ENCODE peak calls at places on chromosomes 4 and X, in nine cellular contexts. One of them, this sample, is unnamed.

GRCh38 chr4:1669850-1670249 is 14.3 kb downstream of the FAM53A start:
- DNase-seq in astrocyte of the spinal cord: no peak
- DNase-seq in stimulated activated CD8-positive, alpha-beta memory T cell treated with anti-CD3 and anti-CD28 coated beads, Interleukin-15, amount 100 ng/mL, for 24 hours: no peak
- DNase-seq in nephron progenitor cell: no peak
- DNase-seq in tibial artery: no peak
- DNase-seq in activated T-helper 1 cell treated with anti-CD3 and anti-CD28 coated beads, Interleukin-2, amount 50 U/mL, for 16 hours: no peak
- DNase-seq in breast epithelium: no peak
- DNase-seq in stimulated activated CD4-positive, alpha-beta T cell treated with anti-CD3 and anti-CD28 coated beads, Interleukin-15, amount 100 ng/mL, for 48 hours: no peak
- DNase-seq in NCI-H146: no peak
- DNase-seq in this sample: no peak

GRCh38 chr4:56637791-56638190 is 43.3 kb downstream of the HOPX start:
- DNase-seq in stimulated activated CD8-positive, alpha-beta memory T cell treated with anti-CD3 and anti-CD28 coated beads, Interleukin-15, amount 100 ng/mL, for 24 hours: no peak
- DNase-seq in NCI-H146: no peak
- DNase-seq in nephron progenitor cell: no peak
- DNase-seq in activated T-helper 1 cell treated with anti-CD3 and anti-CD28 coated beads, Interleukin-2, amount 50 U/mL, for 16 hours: no peak
- DNase-seq in astrocyte of the spinal cord: no peak
- DNase-seq in breast epithelium: no peak
- DNase-seq in stimulated activated CD4-positive, alpha-beta T cell treated with anti-CD3 and anti-CD28 coated beads, Interleukin-15, amount 100 ng/mL, for 48 hours: no peak
- DNase-seq in tibial artery: no peak
- DNase-seq in this sample: no peak

GRCh38 chrX:47697171-47697570 is 38.2 kb upstream of the UXT start:
- DNase-seq in activated T-helper 1 cell treated with anti-CD3 and anti-CD28 coated beads, Interleukin-2, amount 50 U/mL, for 16 hours: no peak
- DNase-seq in stimulated activated CD4-positive, alpha-beta T cell treated with anti-CD3 and anti-CD28 coated beads, Interleukin-15, amount 100 ng/mL, for 48 hours: no peak
- DNase-seq in NCI-H146: no peak
- DNase-seq in tibial artery: no peak
- DNase-seq in stimulated activated CD8-positive, alpha-beta memory T cell treated with anti-CD3 and anti-CD28 coated beads, Interleukin-15, amount 100 ng/mL, for 24 hours: no peak
- DNase-seq in breast epithelium: no peak
- DNase-seq in astrocyte of the spinal cord: no peak
- DNase-seq in nephron progenitor cell: no peak
- DNase-seq in this sample: no peak

GRCh38 chrX:13750204-13750603 is 15.7 kb downstream of the OFD1 start:
- DNase-seq in stimulated activated CD8-positive, alpha-beta memory T cell treated with anti-CD3 and anti-CD28 coated beads, Interleukin-15, amount 100 ng/mL, for 24 hours: no peak
- DNase-seq in nephron progenitor cell: no peak
- DNase-seq in NCI-H146: peak; percentile 36
- DNase-seq in tibial artery: no peak
- DNase-seq in activated T-helper 1 cell treated with anti-CD3 and anti-CD28 coated beads, Interleukin-2, amount 50 U/mL, for 16 hours: no peak
- DNase-seq in breast epithelium: no peak
- DNase-seq in astrocyte of the spinal cord: peak; percentile 51
- DNase-seq in stimulated activated CD4-positive, alpha-beta T cell treated with anti-CD3 and anti-CD28 coated beads, Interleukin-15, amount 100 ng/mL, for 48 hours: no peak
- DNase-seq in this sample: no peak

GRCh38 chr4:55358668-55359067 is 12.6 kb downstream of the SRD5A3 start:
- DNase-seq in activated T-helper 1 cell treated with anti-CD3 and anti-CD28 coated beads, Interleukin-2, amount 50 U/mL, for 16 hours: no peak
- DNase-seq in tibial artery: no peak
- DNase-seq in breast epithelium: no peak
- DNase-seq in nephron progenitor cell: no peak
- DNase-seq in stimulated activated CD8-positive, alpha-beta memory T cell treated with anti-CD3 and anti-CD28 coated beads, Interleukin-15, amount 100 ng/mL, for 24 hours: no peak
- DNase-seq in stimulated activated CD4-positive, alpha-beta T cell treated with anti-CD3 and anti-CD28 coated beads, Interleukin-15, amount 100 ng/mL, for 48 hours: no peak
- DNase-seq in astrocyte of the spinal cord: peak; percentile 67
- DNase-seq in NCI-H146: no peak
- DNase-seq in this sample: no peak

GRCh38 chrX:357693-358471 is 28.8 kb downstream of the PPP2R3B start:
- DNase-seq in nephron progenitor cell: no peak
- DNase-seq in NCI-H146: peak; percentile 70
- DNase-seq in tibial artery: peak; percentile 48
- DNase-seq in stimulated activated CD8-positive, alpha-beta memory T cell treated with anti-CD3 and anti-CD28 coated beads, Interleukin-15, amount 100 ng/mL, for 24 hours: no peak
- DNase-seq in astrocyte of the spinal cord: peak; percentile 29
- DNase-seq in activated T-helper 1 cell treated with anti-CD3 and anti-CD28 coated beads, Interleukin-2, amount 50 U/mL, for 16 hours: no peak
- DNase-seq in breast epithelium: no peak
- DNase-seq in stimulated activated CD4-positive, alpha-beta T cell treated with anti-CD3 and anti-CD28 coated beads, Interleukin-15, amount 100 ng/mL, for 48 hours: no peak
- DNase-seq in this sample: no peak

GRCh38 chr4:186707574-186707973 is 16.1 kb downstream of the FAT1 start:
- DNase-seq in NCI-H146: no peak
- DNase-seq in astrocyte of the spinal cord: no peak
- DNase-seq in stimulated activated CD8-positive, alpha-beta memory T cell treated with anti-CD3 and anti-CD28 coated beads, Interleukin-15, amount 100 ng/mL, for 24 hours: no peak
- DNase-seq in stimulated activated CD4-positive, alpha-beta T cell treated with anti-CD3 and anti-CD28 coated beads, Interleukin-15, amount 100 ng/mL, for 48 hours: no peak
- DNase-seq in activated T-helper 1 cell treated with anti-CD3 and anti-CD28 coated beads, Interleukin-2, amount 50 U/mL, for 16 hours: no peak
- DNase-seq in nephron progenitor cell: no peak
- DNase-seq in tibial artery: no peak
- DNase-seq in breast epithelium: no peak
- DNase-seq in this sample: no peak

GRCh38 chr4:185211035-185211434 is 1.6 kb downstream of the SNX25 start:
- DNase-seq in stimulated activated CD8-positive, alpha-beta memory T cell treated with anti-CD3 and anti-CD28 coated beads, Interleukin-15, amount 100 ng/mL, for 24 hours: no peak
- DNase-seq in tibial artery: no peak
- DNase-seq in activated T-helper 1 cell treated with anti-CD3 and anti-CD28 coated beads, Interleukin-2, amount 50 U/mL, for 16 hours: no peak
- DNase-seq in NCI-H146: no peak
- DNase-seq in astrocyte of the spinal cord: peak; percentile 38
- DNase-seq in nephron progenitor cell: no peak
- DNase-seq in breast epithelium: no peak
- DNase-seq in stimulated activated CD4-positive, alpha-beta T cell treated with anti-CD3 and anti-CD28 coated beads, Interleukin-15, amount 100 ng/mL, for 48 hours: no peak
- DNase-seq in this sample: no peak

GRCh38 chr4:48490680-48491513 is 845 bp downstream of the ZAR1 start:
- DNase-seq in stimulated activated CD4-positive, alpha-beta T cell treated with anti-CD3 and anti-CD28 coated beads, Interleukin-15, amount 100 ng/mL, for 48 hours: no peak
- DNase-seq in stimulated activated CD8-positive, alpha-beta memory T cell treated with anti-CD3 and anti-CD28 coated beads, Interleukin-15, amount 100 ng/mL, for 24 hours: no peak
- DNase-seq in breast epithelium: no peak
- DNase-seq in tibial artery: no peak
- DNase-seq in activated T-helper 1 cell treated with anti-CD3 and anti-CD28 coated beads, Interleukin-2, amount 50 U/mL, for 16 hours: no peak
- DNase-seq in NCI-H146: no peak
- DNase-seq in astrocyte of the spinal cord: no peak
- DNase-seq in nephron progenitor cell: peak; percentile 20
- DNase-seq in this sample: no peak

GRCh38 chr4:86972997-86973396 is 38.2 kb downstream of the AFF1 start:
- DNase-seq in stimulated activated CD4-positive, alpha-beta T cell treated with anti-CD3 and anti-CD28 coated beads, Interleukin-15, amount 100 ng/mL, for 48 hours: no peak
- DNase-seq in NCI-H146: no peak
- DNase-seq in stimulated activated CD8-positive, alpha-beta memory T cell treated with anti-CD3 and anti-CD28 coated beads, Interleukin-15, amount 100 ng/mL, for 24 hours: no peak
- DNase-seq in tibial artery: no peak
- DNase-seq in astrocyte of the spinal cord: no peak
- DNase-seq in breast epithelium: peak; percentile 58
- DNase-seq in activated T-helper 1 cell treated with anti-CD3 and anti-CD28 coated beads, Interleukin-2, amount 50 U/mL, for 16 hours: no peak
- DNase-seq in nephron progenitor cell: peak; percentile 8
- DNase-seq in this sample: no peak

GRCh38 chr4:65918217-65918616 is 247.9 kb upstream of the EPHA5 start:
- DNase-seq in stimulated activated CD8-positive, alpha-beta memory T cell treated with anti-CD3 and anti-CD28 coated beads, Interleukin-15, amount 100 ng/mL, for 24 hours: no peak
- DNase-seq in NCI-H146: no peak
- DNase-seq in activated T-helper 1 cell treated with anti-CD3 and anti-CD28 coated beads, Interleukin-2, amount 50 U/mL, for 16 hours: no peak
- DNase-seq in tibial artery: no peak
- DNase-seq in astrocyte of the spinal cord: no peak
- DNase-seq in stimulated activated CD4-positive, alpha-beta T cell treated with anti-CD3 and anti-CD28 coated beads, Interleukin-15, amount 100 ng/mL, for 48 hours: no peak
- DNase-seq in nephron progenitor cell: no peak
- DNase-seq in breast epithelium: no peak
- DNase-seq in this sample: no peak

GRCh38 chrX:120562569-120562926 is 1.8 kb upstream of the CUL4B start:
- DNase-seq in breast epithelium: no peak
- DNase-seq in stimulated activated CD4-positive, alpha-beta T cell treated with anti-CD3 and anti-CD28 coated beads, Interleukin-15, amount 100 ng/mL, for 48 hours: no peak
- DNase-seq in stimulated activated CD8-positive, alpha-beta memory T cell treated with anti-CD3 and anti-CD28 coated beads, Interleukin-15, amount 100 ng/mL, for 24 hours: no peak
- DNase-seq in activated T-helper 1 cell treated with anti-CD3 and anti-CD28 coated beads, Interleukin-2, amount 50 U/mL, for 16 hours: no peak
- DNase-seq in nephron progenitor cell: no peak
- DNase-seq in astrocyte of the spinal cord: no peak
- DNase-seq in NCI-H146: no peak
- DNase-seq in tibial artery: no peak
- DNase-seq in this sample: no peak

GRCh38 chrX:136214551-136214950 is 36.6 kb downstream of the MAP7D3 start:
- DNase-seq in breast epithelium: no peak
- DNase-seq in astrocyte of the spinal cord: peak; percentile 81
- DNase-seq in nephron progenitor cell: no peak
- DNase-seq in stimulated activated CD4-positive, alpha-beta T cell treated with anti-CD3 and anti-CD28 coated beads, Interleukin-15, amount 100 ng/mL, for 48 hours: no peak
- DNase-seq in activated T-helper 1 cell treated with anti-CD3 and anti-CD28 coated beads, Interleukin-2, amount 50 U/mL, for 16 hours: no peak
- DNase-seq in stimulated activated CD8-positive, alpha-beta memory T cell treated with anti-CD3 and anti-CD28 coated beads, Interleukin-15, amount 100 ng/mL, for 24 hours: no peak
- DNase-seq in tibial artery: no peak
- DNase-seq in NCI-H146: no peak
- DNase-seq in this sample: no peak

GRCh38 chrX:107713205-107714195 is 62.1 kb downstream of the TSC22D3 start:
- DNase-seq in breast epithelium: no peak
- DNase-seq in nephron progenitor cell: no peak
- DNase-seq in tibial artery: peak; percentile 59
- DNase-seq in NCI-H146: no peak
- DNase-seq in stimulated activated CD4-positive, alpha-beta T cell treated with anti-CD3 and anti-CD28 coated beads, Interleukin-15, amount 100 ng/mL, for 48 hours: no peak
- DNase-seq in activated T-helper 1 cell treated with anti-CD3 and anti-CD28 coated beads, Interleukin-2, amount 50 U/mL, for 16 hours: no peak
- DNase-seq in stimulated activated CD8-positive, alpha-beta memory T cell treated with anti-CD3 and anti-CD28 coated beads, Interleukin-15, amount 100 ng/mL, for 24 hours: no peak
- DNase-seq in astrocyte of the spinal cord: no peak
- DNase-seq in this sample: no peak

GRCh38 chrX:141220342-141221008 is 21.8 kb downstream of the SPANXC start:
- DNase-seq in tibial artery: no peak
- DNase-seq in NCI-H146: no peak
- DNase-seq in nephron progenitor cell: no peak
- DNase-seq in stimulated activated CD4-positive, alpha-beta T cell treated with anti-CD3 and anti-CD28 coated beads, Interleukin-15, amount 100 ng/mL, for 48 hours: no peak
- DNase-seq in stimulated activated CD8-positive, alpha-beta memory T cell treated with anti-CD3 and anti-CD28 coated beads, Interleukin-15, amount 100 ng/mL, for 24 hours: no peak
- DNase-seq in breast epithelium: no peak
- DNase-seq in astrocyte of the spinal cord: peak; percentile 81
- DNase-seq in activated T-helper 1 cell treated with anti-CD3 and anti-CD28 coated beads, Interleukin-2, amount 50 U/mL, for 16 hours: no peak
- DNase-seq in this sample: no peak

GRCh38 chr4:13590766-13591165 is 36.8 kb downstream of the BOD1L1 start:
- DNase-seq in stimulated activated CD4-positive, alpha-beta T cell treated with anti-CD3 and anti-CD28 coated beads, Interleukin-15, amount 100 ng/mL, for 48 hours: no peak
- DNase-seq in tibial artery: no peak
- DNase-seq in activated T-helper 1 cell treated with anti-CD3 and anti-CD28 coated beads, Interleukin-2, amount 50 U/mL, for 16 hours: no peak
- DNase-seq in stimulated activated CD8-positive, alpha-beta memory T cell treated with anti-CD3 and anti-CD28 coated beads, Interleukin-15, amount 100 ng/mL, for 24 hours: no peak
- DNase-seq in NCI-H146: no peak
- DNase-seq in nephron progenitor cell: no peak
- DNase-seq in astrocyte of the spinal cord: no peak
- DNase-seq in breast epithelium: no peak
- DNase-seq in this sample: no peak

GRCh38 chrX:97057349-97057909 is 173.7 kb downstream of the RPA4 start:
- DNase-seq in stimulated activated CD4-positive, alpha-beta T cell treated with anti-CD3 and anti-CD28 coated beads, Interleukin-15, amount 100 ng/mL, for 48 hours: no peak
- DNase-seq in breast epithelium: no peak
- DNase-seq in astrocyte of the spinal cord: no peak
- DNase-seq in stimulated activated CD8-positive, alpha-beta memory T cell treated with anti-CD3 and anti-CD28 coated beads, Interleukin-15, amount 100 ng/mL, for 24 hours: no peak
- DNase-seq in NCI-H146: peak; percentile 80
- DNase-seq in nephron progenitor cell: no peak
- DNase-seq in activated T-helper 1 cell treated with anti-CD3 and anti-CD28 coated beads, Interleukin-2, amount 50 U/mL, for 16 hours: no peak
- DNase-seq in tibial artery: no peak
- DNase-seq in this sample: no peak

GRCh38 chr4:150540959-150541360 is 41.0 kb upstream of the MAB21L2 start:
- DNase-seq in activated T-helper 1 cell treated with anti-CD3 and anti-CD28 coated beads, Interleukin-2, amount 50 U/mL, for 16 hours: no peak
- DNase-seq in nephron progenitor cell: no peak
- DNase-seq in astrocyte of the spinal cord: peak; percentile 3
- DNase-seq in stimulated activated CD4-positive, alpha-beta T cell treated with anti-CD3 and anti-CD28 coated beads, Interleukin-15, amount 100 ng/mL, for 48 hours: no peak
- DNase-seq in NCI-H146: no peak
- DNase-seq in stimulated activated CD8-positive, alpha-beta memory T cell treated with anti-CD3 and anti-CD28 coated beads, Interleukin-15, amount 100 ng/mL, for 24 hours: no peak
- DNase-seq in breast epithelium: no peak
- DNase-seq in tibial artery: no peak
- DNase-seq in this sample: no peak

GRCh38 chr4:23878912-23879732 is 10.7 kb downstream of the PPARGC1A start:
- DNase-seq in activated T-helper 1 cell treated with anti-CD3 and anti-CD28 coated beads, Interleukin-2, amount 50 U/mL, for 16 hours: no peak
- DNase-seq in astrocyte of the spinal cord: peak; percentile 67
- DNase-seq in tibial artery: no peak
- DNase-seq in breast epithelium: no peak
- DNase-seq in stimulated activated CD4-positive, alpha-beta T cell treated with anti-CD3 and anti-CD28 coated beads, Interleukin-15, amount 100 ng/mL, for 48 hours: no peak
- DNase-seq in nephron progenitor cell: no peak
- DNase-seq in stimulated activated CD8-positive, alpha-beta memory T cell treated with anti-CD3 and anti-CD28 coated beads, Interleukin-15, amount 100 ng/mL, for 24 hours: no peak
- DNase-seq in NCI-H146: no peak
- DNase-seq in this sample: no peak

GRCh38 chrX:11770320-11770719 is 12.3 kb downstream of the MSL3 start:
- DNase-seq in stimulated activated CD8-positive, alpha-beta memory T cell treated with anti-CD3 and anti-CD28 coated beads, Interleukin-15, amount 100 ng/mL, for 24 hours: no peak
- DNase-seq in breast epithelium: no peak
- DNase-seq in nephron progenitor cell: peak; percentile 15
- DNase-seq in NCI-H146: peak; percentile 41
- DNase-seq in astrocyte of the spinal cord: peak; percentile 37
- DNase-seq in tibial artery: no peak
- DNase-seq in stimulated activated CD4-positive, alpha-beta T cell treated with anti-CD3 and anti-CD28 coated beads, Interleukin-15, amount 100 ng/mL, for 48 hours: no peak
- DNase-seq in activated T-helper 1 cell treated with anti-CD3 and anti-CD28 coated beads, Interleukin-2, amount 50 U/mL, for 16 hours: peak; percentile 42
- DNase-seq in this sample: no peak

GRCh38 chr4:15003891-15004700 is 1.8 kb downstream of the CPEB2 start:
- DNase-seq in stimulated activated CD4-positive, alpha-beta T cell treated with anti-CD3 and anti-CD28 coated beads, Interleukin-15, amount 100 ng/mL, for 48 hours: peak; percentile 13
- DNase-seq in nephron progenitor cell: peak; percentile 63
- DNase-seq in activated T-helper 1 cell treated with anti-CD3 and anti-CD28 coated beads, Interleukin-2, amount 50 U/mL, for 16 hours: peak; percentile 43
- DNase-seq in stimulated activated CD8-positive, alpha-beta memory T cell treated with anti-CD3 and anti-CD28 coated beads, Interleukin-15, amount 100 ng/mL, for 24 hours: peak; percentile 26
- DNase-seq in tibial artery: peak; percentile 75
- DNase-seq in astrocyte of the spinal cord: no peak
- DNase-seq in NCI-H146: peak; percentile 51
- DNase-seq in breast epithelium: no peak
- DNase-seq in this sample: no peak

GRCh38 chr4:70660106-70660505 is 6.2 kb downstream of the JCHAIN start:
- DNase-seq in tibial artery: no peak
- DNase-seq in NCI-H146: no peak
- DNase-seq in astrocyte of the spinal cord: no peak
- DNase-seq in breast epithelium: no peak
- DNase-seq in stimulated activated CD4-positive, alpha-beta T cell treated with anti-CD3 and anti-CD28 coated beads, Interleukin-15, amount 100 ng/mL, for 48 hours: no peak
- DNase-seq in activated T-helper 1 cell treated with anti-CD3 and anti-CD28 coated beads, Interleukin-2, amount 50 U/mL, for 16 hours: no peak
- DNase-seq in stimulated activated CD8-positive, alpha-beta memory T cell treated with anti-CD3 and anti-CD28 coated beads, Interleukin-15, amount 100 ng/mL, for 24 hours: no peak
- DNase-seq in nephron progenitor cell: no peak
- DNase-seq in this sample: no peak

GRCh38 chr4:1393866-1394265 is 12.4 kb downstream of the NKX1-1 start:
- DNase-seq in NCI-H146: no peak
- DNase-seq in stimulated activated CD8-positive, alpha-beta memory T cell treated with anti-CD3 and anti-CD28 coated beads, Interleukin-15, amount 100 ng/mL, for 24 hours: no peak
- DNase-seq in nephron progenitor cell: peak; percentile 1
- DNase-seq in breast epithelium: no peak
- DNase-seq in activated T-helper 1 cell treated with anti-CD3 and anti-CD28 coated beads, Interleukin-2, amount 50 U/mL, for 16 hours: no peak
- DNase-seq in tibial artery: no peak
- DNase-seq in stimulated activated CD4-positive, alpha-beta T cell treated with anti-CD3 and anti-CD28 coated beads, Interleukin-15, amount 100 ng/mL, for 48 hours: no peak
- DNase-seq in astrocyte of the spinal cord: no peak
- DNase-seq in this sample: no peak

GRCh38 chr4:69485130-69485529 is 10.6 kb downstream of the UGT2B4 start:
- DNase-seq in NCI-H146: peak; percentile 29
- DNase-seq in stimulated activated CD8-positive, alpha-beta memory T cell treated with anti-CD3 and anti-CD28 coated beads, Interleukin-15, amount 100 ng/mL, for 24 hours: no peak
- DNase-seq in tibial artery: no peak
- DNase-seq in nephron progenitor cell: no peak
- DNase-seq in astrocyte of the spinal cord: no peak
- DNase-seq in stimulated activated CD4-positive, alpha-beta T cell treated with anti-CD3 and anti-CD28 coated beads, Interleukin-15, amount 100 ng/mL, for 48 hours: no peak
- DNase-seq in breast epithelium: no peak
- DNase-seq in activated T-helper 1 cell treated with anti-CD3 and anti-CD28 coated beads, Interleukin-2, amount 50 U/mL, for 16 hours: no peak
- DNase-seq in this sample: no peak

GRCh38 chr4:101527186-101527585 is 179.9 kb upstream of the PPP3CA start:
- DNase-seq in breast epithelium: no peak
- DNase-seq in activated T-helper 1 cell treated with anti-CD3 and anti-CD28 coated beads, Interleukin-2, amount 50 U/mL, for 16 hours: peak; percentile 40
- DNase-seq in NCI-H146: no peak
- DNase-seq in nephron progenitor cell: no peak
- DNase-seq in stimulated activated CD8-positive, alpha-beta memory T cell treated with anti-CD3 and anti-CD28 coated beads, Interleukin-15, amount 100 ng/mL, for 24 hours: peak; percentile 13
- DNase-seq in stimulated activated CD4-positive, alpha-beta T cell treated with anti-CD3 and anti-CD28 coated beads, Interleukin-15, amount 100 ng/mL, for 48 hours: peak; percentile 47
- DNase-seq in tibial artery: no peak
- DNase-seq in astrocyte of the spinal cord: no peak
- DNase-seq in this sample: no peak

GRCh38 chr4:120225527-120225926 is 158.9 kb upstream of the MAD2L1 start:
- DNase-seq in NCI-H146: no peak
- DNase-seq in activated T-helper 1 cell treated with anti-CD3 and anti-CD28 coated beads, Interleukin-2, amount 50 U/mL, for 16 hours: no peak
- DNase-seq in astrocyte of the spinal cord: no peak
- DNase-seq in nephron progenitor cell: no peak
- DNase-seq in stimulated activated CD8-positive, alpha-beta memory T cell treated with anti-CD3 and anti-CD28 coated beads, Interleukin-15, amount 100 ng/mL, for 24 hours: no peak
- DNase-seq in stimulated activated CD4-positive, alpha-beta T cell treated with anti-CD3 and anti-CD28 coated beads, Interleukin-15, amount 100 ng/mL, for 48 hours: no peak
- DNase-seq in breast epithelium: no peak
- DNase-seq in tibial artery: no peak
- DNase-seq in this sample: no peak

GRCh38 chr4:173013232-173013932 is 155.2 kb upstream of the GALNT7 start:
- DNase-seq in tibial artery: no peak
- DNase-seq in activated T-helper 1 cell treated with anti-CD3 and anti-CD28 coated beads, Interleukin-2, amount 50 U/mL, for 16 hours: peak; percentile 13
- DNase-seq in stimulated activated CD8-positive, alpha-beta memory T cell treated with anti-CD3 and anti-CD28 coated beads, Interleukin-15, amount 100 ng/mL, for 24 hours: peak; percentile 4
- DNase-seq in NCI-H146: peak; percentile 17
- DNase-seq in stimulated activated CD4-positive, alpha-beta T cell treated with anti-CD3 and anti-CD28 coated beads, Interleukin-15, amount 100 ng/mL, for 48 hours: no peak
- DNase-seq in breast epithelium: no peak
- DNase-seq in nephron progenitor cell: peak; percentile 74
- DNase-seq in astrocyte of the spinal cord: peak; percentile 66
- DNase-seq in this sample: no peak

GRCh38 chr4:155085843-155086530 is 122.4 kb upstream of the NPY2R start:
- DNase-seq in astrocyte of the spinal cord: peak; percentile 75
- DNase-seq in activated T-helper 1 cell treated with anti-CD3 and anti-CD28 coated beads, Interleukin-2, amount 50 U/mL, for 16 hours: no peak
- DNase-seq in stimulated activated CD8-positive, alpha-beta memory T cell treated with anti-CD3 and anti-CD28 coated beads, Interleukin-15, amount 100 ng/mL, for 24 hours: no peak
- DNase-seq in NCI-H146: no peak
- DNase-seq in nephron progenitor cell: no peak
- DNase-seq in tibial artery: no peak
- DNase-seq in breast epithelium: no peak
- DNase-seq in stimulated activated CD4-positive, alpha-beta T cell treated with anti-CD3 and anti-CD28 coated beads, Interleukin-15, amount 100 ng/mL, for 48 hours: no peak
- DNase-seq in this sample: no peak

GRCh38 chr4:139246166-139246565 is 33.9 kb downstream of the MGARP start:
- DNase-seq in stimulated activated CD4-positive, alpha-beta T cell treated with anti-CD3 and anti-CD28 coated beads, Interleukin-15, amount 100 ng/mL, for 48 hours: no peak
- DNase-seq in activated T-helper 1 cell treated with anti-CD3 and anti-CD28 coated beads, Interleukin-2, amount 50 U/mL, for 16 hours: no peak
- DNase-seq in tibial artery: no peak
- DNase-seq in NCI-H146: no peak
- DNase-seq in stimulated activated CD8-positive, alpha-beta memory T cell treated with anti-CD3 and anti-CD28 coated beads, Interleukin-15, amount 100 ng/mL, for 24 hours: no peak
- DNase-seq in astrocyte of the spinal cord: no peak
- DNase-seq in nephron progenitor cell: no peak
- DNase-seq in breast epithelium: no peak
- DNase-seq in this sample: no peak

GRCh38 chrX:78105944-78106650 is 2.0 kb downstream of the PGK1 start:
- DNase-seq in breast epithelium: no peak
- DNase-seq in activated T-helper 1 cell treated with anti-CD3 and anti-CD28 coated beads, Interleukin-2, amount 50 U/mL, for 16 hours: peak; percentile 5
- DNase-seq in NCI-H146: no peak
- DNase-seq in stimulated activated CD8-positive, alpha-beta memory T cell treated with anti-CD3 and anti-CD28 coated beads, Interleukin-15, amount 100 ng/mL, for 24 hours: no peak
- DNase-seq in astrocyte of the spinal cord: no peak
- DNase-seq in tibial artery: no peak
- DNase-seq in nephron progenitor cell: no peak
- DNase-seq in stimulated activated CD4-positive, alpha-beta T cell treated with anti-CD3 and anti-CD28 coated beads, Interleukin-15, amount 100 ng/mL, for 48 hours: no peak
- DNase-seq in this sample: no peak

GRCh38 chr4:13088726-13089658 is 395.1 kb downstream of the RAB28 start:
- DNase-seq in nephron progenitor cell: no peak
- DNase-seq in tibial artery: no peak
- DNase-seq in astrocyte of the spinal cord: peak; percentile 5
- DNase-seq in activated T-helper 1 cell treated with anti-CD3 and anti-CD28 coated beads, Interleukin-2, amount 50 U/mL, for 16 hours: no peak
- DNase-seq in stimulated activated CD8-positive, alpha-beta memory T cell treated with anti-CD3 and anti-CD28 coated beads, Interleukin-15, amount 100 ng/mL, for 24 hours: no peak
- DNase-seq in NCI-H146: no peak
- DNase-seq in stimulated activated CD4-positive, alpha-beta T cell treated with anti-CD3 and anti-CD28 coated beads, Interleukin-15, amount 100 ng/mL, for 48 hours: no peak
- DNase-seq in breast epithelium: no peak
- DNase-seq in this sample: no peak